ENCODE peak calls at places on chromosome 4, in six cellular contexts. B is mesenchymal stem cell, T is H9, X is trophoblast cell, K is neuronal stem cell, U is H1. N is an unnamed sample.

GRCh38 chr4:96524311-96524875 is 684.5 kb downstream of the PDHA2 start:
- DNase-seq in X (peak), T (no peak), U (no peak), B (no peak), K (no peak), N (no peak)

GRCh38 chr4:68904786-68905185 is 46.8 kb downstream of the UGT2A3 start:
- DNase-seq in B (no peak), T (peak), X (no peak), K (no peak), U (no peak), N (no peak)

GRCh38 chr4:177041356-177041755 is 248.6 kb upstream of the VEGFC start:
- DNase-seq in K (no peak), U (no peak), T (no peak), X (no peak), B (no peak), N (no peak)

GRCh38 chr4:15194520-15194919 is 192.2 kb downstream of the CPEB2 start:
- DNase-seq in T (no peak), X (no peak), K (no peak), B (no peak), U (no peak), N (peak)

GRCh38 chr4:78656968-78657445 is 105.4 kb downstream of the ANXA3 start:
- DNase-seq in B (no peak), X (no peak), T (no peak), U (no peak), K (no peak), N (no peak)

GRCh38 chr4:29467044-29467717 is 1253.0 kb upstream of the PCDH7 start:
- DNase-seq in T (no peak), X (no peak), U (no peak), B (peak), K (no peak), N (peak)

GRCh38 chr4:76489799-76490176 is 54.8 kb downstream of the SHROOM3 start:
- DNase-seq in K (no peak), X (no peak), U (no peak), T (no peak), B (no peak), N (no peak)

GRCh38 chr4:40550900-40551546 is 78.6 kb downstream of the RBM47 start:
- DNase-seq in K (no peak), X (no peak), U (no peak), B (peak), T (no peak), N (peak)

GRCh38 chr4:173436149-173436579 is 37.2 kb upstream of the SCRG1 start:
- DNase-seq in T (no peak), X (peak), B (peak), U (no peak), K (no peak), N (peak)

GRCh38 chr4:62709618-62710252 is 1509.6 kb downstream of the ADGRL3 start:
- DNase-seq in K (peak), U (no peak), X (peak), B (peak), T (no peak), N (peak)

GRCh38 chr4:12118651-12119213 is 690.0 kb upstream of the HS3ST1 start:
- DNase-seq in K (no peak), U (no peak), T (no peak), B (peak), X (no peak), N (no peak)

GRCh38 chr4:113636877-113637276 is 124.7 kb downstream of the CAMK2D start:
- DNase-seq in B (peak), T (no peak), U (no peak), X (no peak), K (no peak), N (peak)

GRCh38 chr4:182593864-182594263 is 323.3 kb downstream of the DCTD start:
- DNase-seq in K (no peak), U (no peak), T (no peak), X (no peak), B (no peak), N (peak)

GRCh38 chr4:121957266-121957665 is 5.4 kb upstream of the TRPC3 start:
- DNase-seq in X (no peak), U (no peak), K (no peak), T (no peak), B (no peak), N (no peak)

GRCh38 chr4:13922873-13923645 is 295.5 kb upstream of the BOD1L1 start:
- DNase-seq in T (no peak), X (no peak), U (no peak), K (no peak), B (no peak), N (peak)

GRCh38 chr4:134126161-134126560 is 75.4 kb downstream of the PABPC4L start:
- DNase-seq in K (no peak), X (no peak), U (no peak), T (no peak), B (no peak), N (no peak)

GRCh38 chr4:153788419-153789276 is at the start of gene SFRP2:
- DNase-seq in B (peak), X (no peak), U (peak), T (peak), K (peak), N (no peak)

GRCh38 chr4:2059034-2059725 is at the start of gene NAT8L:
- DNase-seq in X (no peak), K (no peak), U (no peak), B (no peak), T (peak), N (no peak)

GRCh38 chr4:6280365-6280996 is 10.8 kb downstream of the WFS1 start:
- DNase-seq in X (peak), B (no peak), K (no peak), U (no peak), T (no peak), N (no peak)

GRCh38 chr4:7960790-7961655 is 21.4 kb upstream of the AFAP1 start:
- DNase-seq in X (peak), B (peak), T (no peak), K (no peak), U (no peak), N (peak)

DNA sequence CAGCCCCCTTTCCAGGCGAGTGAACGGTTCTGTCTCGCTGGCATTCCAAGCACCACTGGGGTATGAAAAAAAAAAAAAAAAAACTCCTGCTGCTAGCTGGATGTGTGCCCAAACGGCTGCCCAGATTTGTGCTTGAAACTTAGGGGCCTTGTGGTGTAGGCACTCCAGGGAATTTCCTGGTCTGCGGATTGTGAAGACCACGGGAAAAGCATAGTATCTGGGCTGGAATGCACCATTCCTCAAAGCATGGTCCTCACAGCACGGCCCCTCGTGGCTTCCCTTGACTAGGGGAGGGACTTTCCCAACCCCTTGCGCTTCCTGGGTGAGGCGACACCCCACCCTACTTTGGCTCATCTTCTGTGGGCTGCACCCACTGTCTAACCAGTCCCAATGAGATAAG is 516.8 kb upstream of the FAM241A start:
- DNase-seq in T (no peak), X (no peak), K (no peak), B (no peak), U (no peak), N (no peak)
- H3K14ac ChIP-seq in T (no peak), X (no peak), K (no peak), B (no peak), U (no peak), N (no peak)

DNA sequence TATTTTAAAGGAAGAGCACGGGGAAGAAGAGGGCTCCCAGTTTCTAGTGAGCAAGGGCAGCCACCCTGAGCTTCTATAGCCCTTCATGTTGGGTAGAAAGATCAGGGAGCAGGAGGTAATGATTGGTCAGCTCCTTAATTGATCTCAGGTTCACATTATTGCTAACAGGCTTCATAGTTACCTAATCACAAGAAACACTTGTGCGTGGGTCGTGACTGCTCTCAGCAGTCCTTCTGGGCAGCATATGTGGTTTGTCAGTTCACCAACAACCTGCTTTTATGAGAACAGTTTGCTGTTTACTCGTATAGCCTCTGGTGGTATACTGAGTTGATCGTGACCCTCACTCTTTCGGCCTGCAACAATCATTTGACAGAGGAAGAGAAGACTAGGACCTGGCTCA is 4.7 kb upstream of the DOK7 start:
- DNase-seq in X (no peak), B (no peak), K (no peak), T (no peak), U (no peak), N (no peak)
- H3K14ac ChIP-seq in X (no peak), B (no peak), K (no peak), T (no peak), U (peak), N (no peak)

DNA sequence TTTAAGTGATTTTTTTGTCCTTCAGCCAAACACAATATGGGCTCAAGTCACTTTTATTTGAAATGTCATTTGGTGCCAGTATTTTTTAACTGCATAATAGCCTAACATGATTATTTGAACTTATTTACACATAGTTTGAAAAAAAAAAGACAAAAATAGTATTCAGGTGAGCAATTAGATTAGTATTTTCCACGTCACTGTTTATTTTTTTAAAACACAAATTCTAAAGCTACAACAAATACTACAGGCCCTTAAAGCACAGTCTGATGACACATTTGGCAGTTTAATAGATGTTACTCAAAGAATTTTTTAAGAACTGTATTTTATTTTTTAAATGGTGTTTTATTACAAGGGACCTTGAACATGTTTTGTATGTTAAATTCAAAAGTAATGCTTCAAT is 62.1 kb downstream of the EDNRA start:
- DNase-seq in T (no peak), B (peak), U (no peak), X (no peak), K (no peak), N (peak)
- H3K14ac ChIP-seq in T (no peak), B (no peak), U (no peak), X (no peak), K (no peak), N (peak)

DNA sequence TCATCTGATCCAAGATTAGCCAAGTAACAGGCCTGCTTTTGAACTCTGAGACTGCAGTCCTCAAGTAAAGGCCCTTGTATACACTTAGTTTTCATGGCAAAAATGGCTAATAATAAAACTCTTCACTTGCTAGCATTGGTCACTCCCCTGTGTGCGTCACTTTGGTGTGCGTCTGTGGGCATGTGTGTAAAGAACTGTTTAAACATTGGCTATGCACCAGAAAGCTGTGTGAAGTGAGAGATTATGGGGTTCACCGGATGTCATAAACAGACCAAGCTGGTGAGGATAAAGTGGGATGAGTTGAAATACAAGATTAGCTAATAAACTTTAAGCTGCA is 108.6 kb upstream of the SLC4A4 start:
- DNase-seq in K (no peak), X (no peak), U (no peak), B (peak), T (no peak), N (peak)
- H3K14ac ChIP-seq in K (no peak), X (peak), U (no peak), B (no peak), T (no peak), N (peak)

GRCh38 chr4:158171456-158171790 is 1.4 kb downstream of the GASK1B start:
- DNase-seq in K (no peak), X (no peak), U (no peak), T (no peak), B (no peak), N (no peak)

GRCh38 chr4:158169931-158170690 is 2.7 kb downstream of the GASK1B start:
- DNase-seq in T (no peak), U (no peak), K (no peak), X (no peak), B (peak), N (peak)

GRCh38 chr4:158170691-158171455 is 2.0 kb downstream of the GASK1B start:
- DNase-seq in B (peak), T (peak), X (peak), U (no peak), K (no peak), N (peak)

GRCh38 chr4:158168606-158169005 is 4.2 kb downstream of the GASK1B start:
- DNase-seq in X (no peak), T (no peak), K (no peak), B (no peak), U (no peak), N (no peak)

GRCh38 chr4:158169516-158169915 is 3.3 kb downstream of the GASK1B start:
- DNase-seq in K (no peak), T (no peak), B (no peak), X (no peak), U (no peak), N (no peak)
- H3K14ac ChIP-seq in K (no peak), T (no peak), B (no peak), X (no peak), U (no peak), N (no peak)

GRCh38 chr4:26354491-26354890 is 33.7 kb downstream of the RBPJ start:
- DNase-seq in U (no peak), T (no peak), K (no peak), B (no peak), X (no peak), N (no peak)
- H3K14ac ChIP-seq in U (no peak), T (no peak), K (no peak), B (no peak), X (no peak), N (no peak)

N was measured in IMR-90.